ENCODE peak calls at places on chromosomes 6 and 20, in four cellular contexts. I is NB4, K is PC-9, J is IMR-90. O is an unnamed sample.
A peak's percentile ranks its signal among the peaks of the same experiment; 100 is the strongest.

GRCh38 chr20:568097-568864 is 24.7 kb upstream of the CSNK2A1 start:
- DNase-seq in J (no peak), I (no peak), K (no peak), O (no peak)

GRCh38 chr20:37976862-37977261 is 56.4 kb downstream of the TTI1 start:
- DNase-seq in I (no peak), K (no peak), J (no peak), O (no peak)

GRCh38 chr6:109944448-109944847 is 33.7 kb upstream of the GPR6 start:
- DNase-seq in J (no peak), K (peak; percentile 92), I (no peak), O (no peak)

GRCh38 chr6:138971601-138972000 is 16.5 kb downstream of the REPS1 start:
- DNase-seq in J (peak; percentile 12), K (no peak), I (no peak), O (no peak)

GRCh38 chr6:10014561-10014960 is 400.3 kb downstream of the TFAP2A start:
- DNase-seq in J (peak; percentile 21), I (no peak), K (no peak), O (no peak)

GRCh38 chr6:17932362-17932852 is 55.0 kb downstream of the KIF13A start:
- DNase-seq in I (no peak), K (peak; percentile 90), J (peak; percentile 85), O (no peak)

GRCh38 chr6:2523061-2523460 is 227.7 kb downstream of the MYLK4 start:
- DNase-seq in K (no peak), J (no peak), I (no peak), O (no peak)

GRCh38 chr6:139230421-139230840 is 61.4 kb downstream of the TXLNB start:
- DNase-seq in J (peak; percentile 46), K (peak; percentile 86), I (peak; percentile 52), O (no peak)

GRCh38 chr20:17971571-17972013 is 2.8 kb downstream of the MGME1 start:
- DNase-seq in I (no peak), K (peak; percentile 51), J (peak; percentile 57), O (no peak)

GRCh38 chr6:121881974-121882667 is 446.7 kb downstream of the GJA1 start:
- DNase-seq in K (no peak), J (peak; percentile 92), I (no peak), O (no peak)

GRCh38 chr20:58623579-58624473 is 27.3 kb upstream of the STX16 start:
- DNase-seq in I (peak; percentile 94), K (peak; percentile 90), J (peak; percentile 97), O (no peak)

GRCh38 chr6:136137008-136137689 is 113.0 kb downstream of the MTFR2 start:
- DNase-seq in K (peak; percentile 24), J (peak; percentile 72), I (no peak), O (no peak)

GRCh38 chr6:148415511-148416286 is 73.1 kb downstream of the SASH1 start:
- DNase-seq in J (no peak), I (no peak), K (no peak), O (no peak)

GRCh38 chr6:169838291-169839028 is 87.0 kb downstream of the ERMARD start:
- DNase-seq in K (no peak), J (no peak), I (peak; percentile 41), O (no peak)

GRCh38 chr6:90156861-90157260 is 139.8 kb downstream of the BACH2 start:
- DNase-seq in I (no peak), K (no peak), J (no peak), O (no peak)

GRCh38 chr6:28803337-28803709 is 120.5 kb downstream of the TRIM27 start:
- DNase-seq in I (peak; percentile 61), K (no peak), J (no peak), O (no peak)

GRCh38 chr6:52712136-52712535 is 41.2 kb downstream of the TMEM14A start:
- DNase-seq in J (peak; percentile 11), K (no peak), I (no peak), O (no peak)

GRCh38 chr6:158707120-158707519 is 57.3 kb downstream of the SYTL3 start:
- DNase-seq in K (peak; percentile 95), I (no peak), J (peak; percentile 56), O (no peak)

GRCh38 chr20:48771542-48771941 is 56.3 kb downstream of the PREX1 start:
- DNase-seq in I (peak; percentile 96), J (no peak), K (no peak), O (no peak)

GRCh38 chr20:8414611-8415274 is 282.7 kb downstream of the PLCB1 start:
- DNase-seq in J (peak; percentile 78), K (peak; percentile 65), I (no peak), O (no peak)

GRCh38 chr6:84137989-84138575 is 89.4 kb downstream of the CEP162 start:
- DNase-seq in K (no peak), J (peak; percentile 15), I (no peak), O (no peak)

GRCh38 chr6:162260024-162260423 is 467.5 kb downstream of the PRKN start:
- DNase-seq in I (no peak), K (no peak), J (no peak), O (no peak)

GRCh38 chr20:33893314-33893713 is 82.2 kb downstream of the CHMP4B start:
- DNase-seq in K (no peak), J (peak; percentile 90), I (no peak), O (no peak)

GRCh38 chr6:4374231-4374630 is 238.9 kb upstream of the ECI2 start:
- DNase-seq in J (no peak), I (no peak), K (no peak), O (no peak)

GRCh38 chr6:11918739-11919605 is 93.1 kb upstream of the HIVEP1 start:
- DNase-seq in I (no peak), K (no peak), J (peak; percentile 53), O (no peak)

GRCh38 chr6:44416103-44416502 is 28.6 kb downstream of the CDC5L start:
- DNase-seq in K (peak; percentile 42), I (no peak), J (peak; percentile 58), O (no peak)

GRCh38 chr6:8530775-8531435 is 95.6 kb upstream of the SLC35B3 start:
- DNase-seq in K (no peak), J (no peak), I (no peak), O (peak; percentile 13)

GRCh38 chr20:24790746-24791283 is 158.3 kb upstream of the CST7 start:
- DNase-seq in K (no peak), I (no peak), J (no peak), O (no peak)

GRCh38 chr6:95185874-95186273 is 391.5 kb upstream of the MANEA start:
- DNase-seq in J (no peak), I (no peak), K (no peak), O (no peak)

GRCh38 chr6:46969206-46969605 is 47.5 kb upstream of the ADGRF5 start:
- DNase-seq in K (no peak), J (no peak), I (no peak), O (no peak)

GRCh38 chr6:48476257-48476656 is 365.3 kb upstream of the PTCHD4 start:
- DNase-seq in J (peak; percentile 30), I (peak; percentile 2), K (no peak), O (no peak)

GRCh38 chr6:146297815-146298214 is 245.8 kb upstream of the RAB32 start:
- DNase-seq in J (no peak), I (no peak), K (no peak), O (no peak)

O was measured in NCI-H2029.